ENCODE peak calls at places on chromosomes 13 and 19, in four cellular contexts. One of them, this sample, is unnamed. For H3K9me2, the result is how much of the 10 kb centered on the place peaks cover.

GRCh38 chr13:114157869-114158495 is 21.1 kb upstream of the CFAP97D2 start:
- DNase-seq in OCI-LY7: no peak
- DNase-seq in PC-3: no peak
- DNase-seq in SK-N-SH: no peak
- DNase-seq in this sample: no peak

GRCh38 chr19:15702590-15702930 is 25.3 kb upstream of the OR10H2 start:
- DNase-seq in SK-N-SH: peak
- DNase-seq in PC-3: peak
- DNase-seq in OCI-LY7: peak
- DNase-seq in this sample: no peak

GRCh38 chr13:103431880-103432279 is 365.7 kb upstream of the SLC10A2 start:
- DNase-seq in SK-N-SH: peak
- DNase-seq in PC-3: no peak
- DNase-seq in OCI-LY7: no peak
- DNase-seq in this sample: no peak

GRCh38 chr13:79679334-79679733 is 198.4 kb downstream of the NDFIP2 start:
- DNase-seq in PC-3: peak
- DNase-seq in OCI-LY7: peak
- DNase-seq in SK-N-SH: peak
- DNase-seq in this sample: peak

GRCh38 chr13:27919934-27920676 is at the start of gene PDX1:
- DNase-seq in PC-3: peak
- DNase-seq in SK-N-SH: peak
- DNase-seq in OCI-LY7: no peak
- DNase-seq in this sample: peak

GRCh38 chr13:112722433-112723250 is 32.8 kb downstream of the ATP11A start:
- DNase-seq in SK-N-SH: no peak
- DNase-seq in PC-3: peak
- DNase-seq in OCI-LY7: no peak
- DNase-seq in this sample: peak

GRCh38 chr19:48997972-48998371 is 4.3 kb downstream of the RUVBL2 start:
- DNase-seq in OCI-LY7: peak
- DNase-seq in PC-3: peak
- DNase-seq in SK-N-SH: peak
- DNase-seq in this sample: peak

GRCh38 chr13:52599037-52599852 is 43.0 kb upstream of the HNRNPA1L2 start:
- DNase-seq in SK-N-SH: no peak
- DNase-seq in OCI-LY7: no peak
- DNase-seq in PC-3: no peak
- DNase-seq in this sample: no peak

GRCh38 chr19:23996549-23996948 is 81.9 kb downstream of the ZNF726 start:
- DNase-seq in OCI-LY7: peak
- DNase-seq in SK-N-SH: peak
- DNase-seq in PC-3: peak
- DNase-seq in this sample: no peak

GRCh38 chr13:44713793-44714469 is 137.8 kb upstream of the TSC22D1 start:
- DNase-seq in SK-N-SH: no peak
- DNase-seq in OCI-LY7: no peak
- DNase-seq in PC-3: peak
- DNase-seq in this sample: peak

GRCh38 chr13:101785858-101786257 is 333.4 kb downstream of the ITGBL1 start:
- DNase-seq in OCI-LY7: peak
- DNase-seq in PC-3: peak
- DNase-seq in SK-N-SH: peak
- DNase-seq in this sample: peak
- TF ChIP-seq CTCF in OCI-LY7: peak
- TF ChIP-seq CTCF in PC-3: peak
- TF ChIP-seq CTCF in SK-N-SH: peak
- TF ChIP-seq CTCF in this sample: peak

GRCh38 chr13:35882722-35883497 is 248.3 kb downstream of the DCLK1 start:
- DNase-seq in OCI-LY7: no peak
- DNase-seq in SK-N-SH: no peak
- DNase-seq in PC-3: peak
- DNase-seq in this sample: no peak

GRCh38 chr13:35881360-35881759 is 249.8 kb downstream of the DCLK1 start:
- DNase-seq in OCI-LY7: no peak
- DNase-seq in SK-N-SH: no peak
- DNase-seq in PC-3: no peak
- DNase-seq in this sample: no peak

GRCh38 chr13:35874704-35875103 is 256.5 kb downstream of the DCLK1 start:
- DNase-seq in OCI-LY7: no peak
- DNase-seq in SK-N-SH: no peak
- DNase-seq in PC-3: no peak
- DNase-seq in this sample: no peak

GRCh38 chr13:35876601-35877000 is 254.6 kb downstream of the DCLK1 start:
- DNase-seq in SK-N-SH: no peak
- DNase-seq in OCI-LY7: no peak
- DNase-seq in PC-3: no peak
- DNase-seq in this sample: no peak

DNA sequence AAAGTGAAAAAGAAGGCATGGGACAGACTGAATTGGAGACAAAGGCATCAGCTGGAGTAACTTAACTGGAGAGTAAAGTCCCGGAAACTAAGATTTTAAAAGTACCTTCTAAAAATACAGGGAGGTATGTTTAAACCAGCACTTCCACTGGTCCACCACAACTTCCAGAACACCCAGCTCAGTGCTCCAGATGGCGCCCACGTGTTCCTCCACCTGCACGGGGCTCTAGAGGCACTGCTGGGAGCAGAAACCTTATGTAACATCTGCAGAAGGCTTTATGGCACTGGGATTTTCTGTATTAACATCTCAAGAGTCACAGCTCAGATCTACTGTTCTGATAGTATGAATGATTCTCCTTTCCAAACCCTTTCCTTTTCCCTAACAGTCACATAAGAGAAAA is 252.1 kb downstream of the DCLK1 start:
- DNase-seq in OCI-LY7: no peak
- DNase-seq in PC-3: no peak
- DNase-seq in SK-N-SH: no peak
- DNase-seq in this sample: no peak
- H3K9me2 ChIP-seq in OCI-LY7: under half
- H3K9me2 ChIP-seq in PC-3: under half
- H3K9me2 ChIP-seq in SK-N-SH: under half
- H3K9me2 ChIP-seq in this sample: under half

GRCh38 chr19:51329411-51329810 is 12.5 kb downstream of the VSIG10L start:
- DNase-seq in OCI-LY7: no peak
- DNase-seq in PC-3: no peak
- DNase-seq in SK-N-SH: no peak
- DNase-seq in this sample: no peak

GRCh38 chr19:51326216-51327065 is 15.0 kb downstream of the IGLON5 start:
- DNase-seq in PC-3: no peak
- DNase-seq in OCI-LY7: no peak
- DNase-seq in SK-N-SH: no peak
- DNase-seq in this sample: no peak

GRCh38 chr19:51325161-51325979 is 13.9 kb downstream of the IGLON5 start:
- DNase-seq in OCI-LY7: no peak
- DNase-seq in SK-N-SH: no peak
- DNase-seq in PC-3: no peak
- DNase-seq in this sample: no peak

GRCh38 chr19:51330366-51330765 is 11.6 kb downstream of the VSIG10L start:
- DNase-seq in SK-N-SH: no peak
- DNase-seq in OCI-LY7: no peak
- DNase-seq in PC-3: no peak
- DNase-seq in this sample: no peak

GRCh38 chr19:51327066-51327985 is 14.6 kb downstream of the VSIG10L start:
- DNase-seq in SK-N-SH: no peak
- DNase-seq in OCI-LY7: no peak
- DNase-seq in PC-3: peak
- DNase-seq in this sample: peak
- H3K4me3 ChIP-seq in SK-N-SH: no peak
- H3K4me3 ChIP-seq in OCI-LY7: no peak
- H3K4me3 ChIP-seq in PC-3: peak
- H3K4me3 ChIP-seq in this sample: no peak

GRCh38 chr19:35231956-35232746 is 3.6 kb upstream of the FAM187B start:
- DNase-seq in PC-3: no peak
- DNase-seq in OCI-LY7: no peak
- DNase-seq in SK-N-SH: no peak
- DNase-seq in this sample: no peak

GRCh38 chr19:35241417-35241816 is 7.4 kb upstream of the LSR start:
- DNase-seq in SK-N-SH: no peak
- DNase-seq in PC-3: no peak
- DNase-seq in OCI-LY7: no peak
- DNase-seq in this sample: no peak

GRCh38 chr19:35240322-35240721 is 8.5 kb upstream of the LSR start:
- DNase-seq in OCI-LY7: no peak
- DNase-seq in PC-3: no peak
- DNase-seq in SK-N-SH: no peak
- DNase-seq in this sample: no peak

GRCh38 chr19:35232912-35233311 is 4.4 kb upstream of the FAM187B start:
- DNase-seq in PC-3: no peak
- DNase-seq in OCI-LY7: no peak
- DNase-seq in SK-N-SH: no peak
- DNase-seq in this sample: no peak

DNA sequence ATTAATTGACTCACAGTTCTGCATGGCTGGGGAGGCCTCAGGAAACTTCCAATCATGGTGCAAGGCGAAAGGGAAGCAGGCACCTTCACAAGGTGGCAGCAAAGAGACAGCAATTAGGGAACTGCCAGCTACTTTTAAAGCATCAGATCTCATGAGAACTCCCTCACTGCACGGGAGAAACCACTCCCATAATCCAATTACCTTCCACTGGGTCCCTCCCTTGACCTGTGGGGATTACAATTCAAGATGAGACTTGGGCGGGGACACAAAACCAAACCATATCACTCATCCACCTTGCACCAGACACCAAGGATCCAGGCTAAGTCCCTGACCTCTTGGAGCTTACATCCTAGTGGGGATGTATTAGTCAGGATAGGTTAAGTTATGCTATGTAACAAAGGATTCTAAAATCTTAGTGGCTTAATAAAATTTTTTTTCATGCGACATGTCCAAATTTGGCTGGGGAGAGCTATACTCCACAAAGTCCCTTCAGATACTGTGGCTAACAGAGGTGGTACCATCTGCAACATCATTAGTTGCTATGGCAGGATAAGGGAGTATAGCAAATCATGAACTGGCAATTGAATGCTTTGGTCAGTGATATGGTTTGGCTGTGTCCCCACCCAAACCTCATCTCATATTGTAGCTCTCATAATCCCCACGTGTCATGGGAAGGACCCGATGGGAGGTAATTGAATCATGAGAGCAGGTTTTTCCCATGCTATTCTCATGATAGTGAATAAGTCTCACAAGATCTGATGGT is 8.3 kb upstream of the FAM187B start:
- DNase-seq in OCI-LY7: peak
- DNase-seq in SK-N-SH: no peak
- DNase-seq in PC-3: peak
- DNase-seq in this sample: no peak
- TF ChIP-seq CTCF in OCI-LY7: peak
- TF ChIP-seq CTCF in SK-N-SH: no peak
- TF ChIP-seq CTCF in PC-3: no peak
- TF ChIP-seq CTCF in this sample: no peak

GRCh38 chr19:31408460-31409124 is 59.4 kb upstream of the TSHZ3 start:
- DNase-seq in SK-N-SH: no peak
- DNase-seq in PC-3: peak
- DNase-seq in OCI-LY7: no peak
- DNase-seq in this sample: peak
- H3K9me2 ChIP-seq in SK-N-SH: under half
- H3K9me2 ChIP-seq in PC-3: under half
- H3K9me2 ChIP-seq in OCI-LY7: under half
- H3K9me2 ChIP-seq in this sample: under half

GRCh38 chr13:30305456-30305855 is 1.9 kb downstream of the KATNAL1 start:
- DNase-seq in PC-3: no peak
- DNase-seq in SK-N-SH: no peak
- DNase-seq in OCI-LY7: peak
- DNase-seq in this sample: no peak
- H3K4me3 ChIP-seq in PC-3: peak
- H3K4me3 ChIP-seq in SK-N-SH: peak
- H3K4me3 ChIP-seq in OCI-LY7: peak
- H3K4me3 ChIP-seq in this sample: no peak

DNA sequence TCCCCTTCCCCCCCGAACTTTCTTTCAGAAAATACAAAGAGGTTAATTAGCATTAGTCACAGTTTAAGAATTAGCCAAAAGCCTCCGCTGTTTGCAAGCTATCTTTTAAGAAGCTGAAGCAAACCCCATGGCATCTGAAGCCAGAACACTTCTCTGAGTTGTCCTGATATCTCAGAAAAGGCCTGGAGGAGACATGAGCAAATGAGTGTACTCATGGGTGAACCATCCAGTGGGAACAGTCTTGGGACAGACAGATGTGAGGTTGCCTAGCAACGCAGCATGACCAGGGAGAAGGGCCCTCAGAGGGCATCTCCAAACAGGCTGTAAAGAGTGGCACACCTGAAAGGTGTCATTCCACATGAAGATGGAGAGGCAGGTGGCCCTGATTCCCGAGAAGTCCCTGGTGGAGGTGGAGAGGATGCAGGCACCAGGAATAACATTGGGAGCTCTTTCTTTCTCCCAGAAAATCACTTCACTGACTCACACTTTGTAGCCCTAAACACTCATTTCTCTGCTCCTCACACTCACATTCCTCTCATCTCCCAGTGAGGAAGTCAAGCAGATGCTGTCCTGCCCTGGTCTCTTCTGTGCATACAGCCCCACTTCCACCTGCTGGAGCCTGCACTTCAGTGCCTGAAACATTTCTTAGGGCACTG is 87.0 kb upstream of the TSHZ3 start:
- DNase-seq in OCI-LY7: no peak
- DNase-seq in PC-3: no peak
- DNase-seq in SK-N-SH: no peak
- DNase-seq in this sample: no peak
- TF ChIP-seq CTCF in OCI-LY7: no peak
- TF ChIP-seq CTCF in PC-3: no peak
- TF ChIP-seq CTCF in SK-N-SH: no peak
- TF ChIP-seq CTCF in this sample: no peak

GRCh38 chr13:22487932-22488331 is 692.8 kb upstream of the SGCG start:
- DNase-seq in OCI-LY7: no peak
- DNase-seq in PC-3: no peak
- DNase-seq in SK-N-SH: no peak
- DNase-seq in this sample: no peak
- H3K9me2 ChIP-seq in OCI-LY7: under half
- H3K9me2 ChIP-seq in PC-3: under half
- H3K9me2 ChIP-seq in SK-N-SH: under half
- H3K9me2 ChIP-seq in this sample: under half